ENCODE peak calls at places on chromosomes 3 and 15, in four cellular contexts. One of them, this sample, is unnamed.

GRCh38 chr3:38696034-38696433 is 46.5 kb upstream of the SCN5A start:
- DNase-seq in cardiac septum: no peak
- DNase-seq in brain microvascular endothelial cell: no peak
- DNase-seq in upper lobe of right lung: no peak
- DNase-seq in this sample: no peak

GRCh38 chr3:144754076-144754783 is 782.6 kb downstream of the DIPK2A start:
- DNase-seq in cardiac septum: no peak
- DNase-seq in upper lobe of right lung: no peak
- DNase-seq in brain microvascular endothelial cell: no peak
- DNase-seq in this sample: no peak

GRCh38 chr3:159655202-159655601 is 333.4 kb upstream of the IL12A start:
- DNase-seq in brain microvascular endothelial cell: no peak
- DNase-seq in cardiac septum: no peak
- DNase-seq in upper lobe of right lung: no peak
- DNase-seq in this sample: no peak

GRCh38 chr3:155078959-155079794 is 942 bp upstream of the MME start:
- DNase-seq in brain microvascular endothelial cell: peak; percentile 6
- DNase-seq in upper lobe of right lung: no peak
- DNase-seq in cardiac septum: no peak
- DNase-seq in this sample: no peak

GRCh38 chr15:41809121-41809520 is 18.8 kb upstream of the JMJD7 start:
- DNase-seq in upper lobe of right lung: no peak
- DNase-seq in cardiac septum: no peak
- DNase-seq in brain microvascular endothelial cell: no peak
- DNase-seq in this sample: no peak

GRCh38 chr3:188486126-188486525 is 332.2 kb downstream of the LPP start:
- DNase-seq in brain microvascular endothelial cell: peak; percentile 47
- DNase-seq in cardiac septum: no peak
- DNase-seq in upper lobe of right lung: no peak
- DNase-seq in this sample: no peak

GRCh38 chr3:90062631-90063200 is 955.3 kb downstream of the EPHA3 start:
- DNase-seq in cardiac septum: no peak
- DNase-seq in upper lobe of right lung: no peak
- DNase-seq in brain microvascular endothelial cell: no peak
- DNase-seq in this sample: no peak

GRCh38 chr3:72306800-72307341 is 521.9 kb upstream of the PROK2 start:
- DNase-seq in cardiac septum: no peak
- DNase-seq in upper lobe of right lung: no peak
- DNase-seq in brain microvascular endothelial cell: no peak
- DNase-seq in this sample: no peak

GRCh38 chr3:95289295-95289694 is 1226.4 kb downstream of the NSUN3 start:
- DNase-seq in brain microvascular endothelial cell: peak; percentile 57
- DNase-seq in upper lobe of right lung: no peak
- DNase-seq in cardiac septum: no peak
- DNase-seq in this sample: no peak

GRCh38 chr15:57060799-57061198 is 142.4 kb downstream of the TCF12 start:
- DNase-seq in upper lobe of right lung: no peak
- DNase-seq in cardiac septum: no peak
- DNase-seq in brain microvascular endothelial cell: peak; percentile 88
- DNase-seq in this sample: no peak

GRCh38 chr3:117706037-117706436 is 996.5 kb downstream of the TUSC7 start:
- DNase-seq in upper lobe of right lung: no peak
- DNase-seq in brain microvascular endothelial cell: peak; percentile 4
- DNase-seq in cardiac septum: no peak
- DNase-seq in this sample: no peak

GRCh38 chr15:88031461-88031860 is 225.1 kb downstream of the NTRK3 start:
- DNase-seq in upper lobe of right lung: no peak
- DNase-seq in cardiac septum: no peak
- DNase-seq in brain microvascular endothelial cell: no peak
- DNase-seq in this sample: no peak

GRCh38 chr15:40146037-40146436 is 14.8 kb upstream of the BUB1B start:
- DNase-seq in brain microvascular endothelial cell: peak; percentile 11
- DNase-seq in upper lobe of right lung: no peak
- DNase-seq in cardiac septum: no peak
- DNase-seq in this sample: no peak

GRCh38 chr3:177826253-177826652 is 629.0 kb upstream of the TBL1XR1 start:
- DNase-seq in upper lobe of right lung: no peak
- DNase-seq in cardiac septum: no peak
- DNase-seq in brain microvascular endothelial cell: no peak
- DNase-seq in this sample: no peak

GRCh38 chr15:95290376-95290973 is 1040.0 kb upstream of the NR2F2 start:
- DNase-seq in upper lobe of right lung: no peak
- DNase-seq in brain microvascular endothelial cell: peak; percentile 32
- DNase-seq in cardiac septum: no peak
- DNase-seq in this sample: no peak

GRCh38 chr3:156576887-156577427 is 22.0 kb upstream of the SSR3 start:
- DNase-seq in cardiac septum: no peak
- DNase-seq in upper lobe of right lung: no peak
- DNase-seq in brain microvascular endothelial cell: no peak
- DNase-seq in this sample: no peak

GRCh38 chr3:13080591-13080990 is 7.4 kb upstream of the IQSEC1 start:
- DNase-seq in upper lobe of right lung: no peak
- DNase-seq in brain microvascular endothelial cell: peak; percentile 51
- DNase-seq in cardiac septum: no peak
- DNase-seq in this sample: peak; percentile 91

GRCh38 chr3:151926956-151927355 is 53.5 kb downstream of the SUCNR1 start:
- DNase-seq in brain microvascular endothelial cell: peak; percentile 63
- DNase-seq in cardiac septum: no peak
- DNase-seq in upper lobe of right lung: no peak
- DNase-seq in this sample: no peak

GRCh38 chr3:177041021-177041729 is 156.1 kb downstream of the TBL1XR1 start:
- DNase-seq in brain microvascular endothelial cell: no peak
- DNase-seq in cardiac septum: no peak
- DNase-seq in upper lobe of right lung: no peak
- DNase-seq in this sample: no peak

GRCh38 chr15:78536134-78536533 is 4.1 kb upstream of the PSMA4 start:
- DNase-seq in upper lobe of right lung: no peak
- DNase-seq in cardiac septum: no peak
- DNase-seq in brain microvascular endothelial cell: no peak
- DNase-seq in this sample: no peak

GRCh38 chr3:192747145-192747544 is 19.8 kb upstream of the FGF12 start:
- DNase-seq in cardiac septum: no peak
- DNase-seq in upper lobe of right lung: no peak
- DNase-seq in brain microvascular endothelial cell: no peak
- DNase-seq in this sample: no peak

GRCh38 chr15:91865486-91865885 is 12.0 kb downstream of the SLCO3A1 start:
- DNase-seq in cardiac septum: no peak
- DNase-seq in brain microvascular endothelial cell: no peak
- DNase-seq in upper lobe of right lung: no peak
- DNase-seq in this sample: no peak

GRCh38 chr15:39785139-39785538 is 2.5 kb upstream of the FSIP1 start:
- DNase-seq in cardiac septum: no peak
- DNase-seq in brain microvascular endothelial cell: no peak
- DNase-seq in upper lobe of right lung: no peak
- DNase-seq in this sample: no peak

GRCh38 chr3:194333212-194333980 is 17.7 kb downstream of the CPN2 start:
- DNase-seq in brain microvascular endothelial cell: peak; percentile 75
- DNase-seq in cardiac septum: peak; percentile 93
- DNase-seq in upper lobe of right lung: peak; percentile 94
- DNase-seq in this sample: peak; percentile 97

GRCh38 chr3:170811928-170812591 is 57.9 kb downstream of the RPL22L1 start:
- DNase-seq in cardiac septum: no peak
- DNase-seq in brain microvascular endothelial cell: peak; percentile 81
- DNase-seq in upper lobe of right lung: no peak
- DNase-seq in this sample: peak; percentile 83

GRCh38 chr3:10284496-10284895 is 8.3 kb downstream of the GHRL start:
- DNase-seq in brain microvascular endothelial cell: no peak
- DNase-seq in upper lobe of right lung: no peak
- DNase-seq in cardiac septum: no peak
- DNase-seq in this sample: no peak

GRCh38 chr3:115503386-115503785 is 119.9 kb upstream of the GAP43 start:
- DNase-seq in cardiac septum: no peak
- DNase-seq in brain microvascular endothelial cell: no peak
- DNase-seq in upper lobe of right lung: no peak
- DNase-seq in this sample: no peak

GRCh38 chr3:186165331-186165730 is 56.4 kb upstream of the ETV5 start:
- DNase-seq in brain microvascular endothelial cell: no peak
- DNase-seq in cardiac septum: no peak
- DNase-seq in upper lobe of right lung: no peak
- DNase-seq in this sample: no peak

GRCh38 chr15:60006808-60007346 is 2.8 kb downstream of the FOXB1 start:
- DNase-seq in upper lobe of right lung: no peak
- DNase-seq in cardiac septum: no peak
- DNase-seq in brain microvascular endothelial cell: no peak
- DNase-seq in this sample: no peak

GRCh38 chr3:45929042-45929679 is 14.1 kb upstream of the CXCR6 start:
- DNase-seq in cardiac septum: peak; percentile 70
- DNase-seq in upper lobe of right lung: peak; percentile 61
- DNase-seq in brain microvascular endothelial cell: no peak
- DNase-seq in this sample: no peak

GRCh38 chr3:97841956-97842355 is 20.1 kb downstream of the CRYBG3 start:
- DNase-seq in brain microvascular endothelial cell: no peak
- DNase-seq in cardiac septum: no peak
- DNase-seq in upper lobe of right lung: no peak
- DNase-seq in this sample: no peak

GRCh38 chr3:33032937-33033336 is 64.0 kb downstream of the GLB1 start:
- DNase-seq in upper lobe of right lung: no peak
- DNase-seq in cardiac septum: no peak
- DNase-seq in brain microvascular endothelial cell: no peak
- DNase-seq in this sample: no peak

GRCh38 chr3:192836469-192836820 is 81.2 kb downstream of the MB21D2 start:
- DNase-seq in brain microvascular endothelial cell: no peak
- DNase-seq in cardiac septum: no peak
- DNase-seq in upper lobe of right lung: no peak
- DNase-seq in this sample: no peak

GRCh38 chr15:23395030-23395692 is 40.6 kb downstream of the GOLGA8S start:
- DNase-seq in brain microvascular endothelial cell: no peak
- DNase-seq in upper lobe of right lung: peak; percentile 37
- DNase-seq in cardiac septum: no peak
- DNase-seq in this sample: no peak

GRCh38 chr3:84904819-84905555 is 53.8 kb upstream of the CADM2 start:
- DNase-seq in upper lobe of right lung: no peak
- DNase-seq in cardiac septum: no peak
- DNase-seq in brain microvascular endothelial cell: no peak
- DNase-seq in this sample: peak; percentile 58